ENCODE peak calls at places on chromosomes 5 and 9, in six cellular contexts. H, Z, C, X, Q and S are unnamed samples.

GRCh38 chr5:6458833-6459232 is 10.2 kb downstream of the UBE2QL1 start:
- DNase-seq in H (no peak), Z (no peak), C (no peak), X (no peak), Q (no peak), S (no peak)

GRCh38 chr5:128163991-128164390 is 80.4 kb downstream of the SLC12A2 start:
- DNase-seq in H (no peak), Z (no peak), C (no peak), X (no peak), Q (no peak), S (peak; percentile 12)

GRCh38 chr9:1941989-1942388 is 73.2 kb upstream of the SMARCA2 start:
- DNase-seq in H (no peak), Z (no peak), C (no peak), X (no peak), Q (no peak), S (no peak)

GRCh38 chr5:2579126-2579525 is 172.4 kb downstream of the IRX2 start:
- DNase-seq in H (no peak), Z (no peak), C (no peak), X (no peak), Q (no peak), S (no peak)

GRCh38 chr9:70121818-70122436 is 78.3 kb downstream of the MAMDC2 start:
- DNase-seq in H (no peak), Z (no peak), C (no peak), X (no peak), Q (no peak), S (no peak)

GRCh38 chr9:135649508-135649907 is 10.2 kb upstream of the GLT6D1 start:
- DNase-seq in H (no peak), Z (no peak), C (no peak), X (no peak), Q (no peak), S (no peak)

GRCh38 chr9:88532320-88532719 is 2.7 kb upstream of the NXNL2 start:
- DNase-seq in H (peak; percentile 16), Z (no peak), C (peak; percentile 65), X (peak; percentile 58), Q (no peak), S (no peak)

GRCh38 chr5:26060212-26060611 is 978.2 kb downstream of the CDH9 start:
- DNase-seq in H (no peak), Z (no peak), C (no peak), X (no peak), Q (no peak), S (no peak)

GRCh38 chr5:150317048-150318003 is 14.6 kb upstream of the ARSI start:
- DNase-seq in H (no peak), Z (peak; percentile 68), C (peak; percentile 44), X (peak; percentile 76), Q (no peak), S (peak; percentile 97)

GRCh38 chr9:78574354-78575036 is 277.6 kb downstream of the PSAT1 start:
- DNase-seq in H (no peak), Z (no peak), C (peak; percentile 64), X (no peak), Q (no peak), S (no peak)

GRCh38 chr5:52786937-52787599 is 648 bp upstream of the ITGA1 start:
- DNase-seq in H (peak; percentile 56), Z (no peak), C (peak; percentile 18), X (peak; percentile 55), Q (no peak), S (no peak)

GRCh38 chr5:153881687-153882086 is 157.0 kb downstream of the FAM114A2 start:
- DNase-seq in H (no peak), Z (no peak), C (no peak), X (no peak), Q (no peak), S (no peak)

GRCh38 chr5:33631786-33632185 is 191.0 kb downstream of the TARS1 start:
- DNase-seq in H (no peak), Z (no peak), C (no peak), X (no peak), Q (no peak), S (no peak)

GRCh38 chr5:56639491-56639890 is 175.9 kb upstream of the MAP3K1 start:
- DNase-seq in H (no peak), Z (no peak), C (no peak), X (no peak), Q (no peak), S (no peak)

GRCh38 chr5:89827960-89828359 is 581.6 kb downstream of the CETN3 start:
- DNase-seq in H (no peak), Z (no peak), C (no peak), X (no peak), Q (no peak), S (no peak)

GRCh38 chr5:137233726-137234125 is 265.4 kb downstream of the SPOCK1 start:
- DNase-seq in H (no peak), Z (no peak), C (no peak), X (no peak), Q (no peak), S (no peak)

GRCh38 chr9:30075451-30076199 is 2308.8 kb upstream of the ACO1 start:
- DNase-seq in H (no peak), Z (no peak), C (no peak), X (no peak), Q (no peak), S (peak; percentile 3)

GRCh38 chr5:130773813-130774212 is 391.2 kb downstream of the HINT1 start:
- DNase-seq in H (no peak), Z (peak; percentile 8), C (no peak), X (no peak), Q (no peak), S (no peak)

GRCh38 chr5:106964102-106964501 is 706.6 kb downstream of the EFNA5 start:
- DNase-seq in H (no peak), Z (peak; percentile 28), C (no peak), X (no peak), Q (no peak), S (no peak)

GRCh38 chr9:81560851-81561732 is 128.3 kb downstream of the TLE1 start:
- DNase-seq in H (no peak), Z (no peak), C (no peak), X (no peak), Q (no peak), S (no peak)

GRCh38 chr5:76389513-76390154 is 13.5 kb upstream of the IQGAP2 start:
- DNase-seq in H (no peak), Z (no peak), C (no peak), X (no peak), Q (no peak), S (no peak)

GRCh38 chr5:40198736-40199135 is 481.0 kb upstream of the PTGER4 start:
- DNase-seq in H (no peak), Z (no peak), C (no peak), X (no peak), Q (no peak), S (no peak)

GRCh38 chr9:77731930-77732329 is 83.8 kb upstream of the GNA14 start:
- DNase-seq in H (no peak), Z (no peak), C (no peak), X (no peak), Q (peak; percentile 4), S (no peak)

GRCh38 chr5:75050415-75050814 is 1.9 kb downstream of the GCNT4 start:
- DNase-seq in H (peak; percentile 48), Z (no peak), C (peak; percentile 76), X (no peak), Q (peak; percentile 32), S (no peak)

GRCh38 chr9:127493592-127494303 is 42.4 kb downstream of the LRSAM1 start:
- DNase-seq in H (no peak), Z (no peak), C (peak; percentile 82), X (no peak), Q (no peak), S (no peak)

GRCh38 chr9:10062629-10063395 is 550.0 kb downstream of the PTPRD start:
- DNase-seq in H (no peak), Z (no peak), C (no peak), X (no peak), Q (no peak), S (no peak)

GRCh38 chr5:136058031-136058971 is 29.5 kb downstream of the TGFBI start:
- DNase-seq in H (no peak), Z (peak; percentile 98), C (no peak), X (peak; percentile 83), Q (no peak), S (peak; percentile 57)

GRCh38 chr5:18329346-18329745 is 695.1 kb downstream of the TAF11L14 start:
- DNase-seq in H (no peak), Z (peak; percentile 15), C (no peak), X (no peak), Q (no peak), S (no peak)

GRCh38 chr5:169347786-169348185 is 46.8 kb upstream of the SLIT3 start:
- DNase-seq in H (no peak), Z (no peak), C (no peak), X (no peak), Q (no peak), S (no peak)

GRCh38 chr9:103942652-103943051 is 151.5 kb upstream of the SMC2 start:
- DNase-seq in H (no peak), Z (no peak), C (no peak), X (no peak), Q (no peak), S (no peak)

GRCh38 chr5:173231381-173231766 is 3.6 kb downstream of the NKX2-5 start:
- DNase-seq in H (no peak), Z (no peak), C (no peak), X (no peak), Q (no peak), S (no peak)

GRCh38 chr5:73229271-73229670 is 56.3 kb downstream of the TMEM174 start:
- DNase-seq in H (no peak), Z (no peak), C (no peak), X (no peak), Q (no peak), S (no peak)

GRCh38 chr5:87944553-87945320 is 323.9 kb downstream of the TMEM161B start:
- DNase-seq in H (no peak), Z (peak; percentile 13), C (peak; percentile 97), X (peak; percentile 37), Q (no peak), S (no peak)

GRCh38 chr5:93990504-93991085 is 249.2 kb upstream of the POU5F2 start:
- DNase-seq in H (no peak), Z (no peak), C (no peak), X (no peak), Q (no peak), S (no peak)

GRCh38 chr9:85172001-85172978 is 502.8 kb downstream of the NTRK2 start:
- DNase-seq in H (no peak), Z (no peak), C (no peak), X (no peak), Q (no peak), S (no peak)

GRCh38 chr9:93326056-93326455 is 125.4 kb upstream of the FAM120A start:
- DNase-seq in H (no peak), Z (no peak), C (no peak), X (no peak), Q (no peak), S (no peak)

GRCh38 chr5:119301947-119302346 is 53.9 kb upstream of the TNFAIP8 start:
- DNase-seq in H (no peak), Z (no peak), C (no peak), X (no peak), Q (no peak), S (no peak)

GRCh38 chr9:19788152-19788551 is 685 bp downstream of the SLC24A2 start:
- DNase-seq in H (no peak), Z (no peak), C (peak; percentile 16), X (no peak), Q (no peak), S (no peak)

GRCh38 chr5:107783551-107783950 is 112.8 kb upstream of the EFNA5 start:
- DNase-seq in H (no peak), Z (peak; percentile 17), C (no peak), X (no peak), Q (no peak), S (no peak)

GRCh38 chr9:36328798-36329411 is 70.7 kb upstream of the GNE start:
- DNase-seq in H (peak; percentile 73), Z (peak; percentile 38), C (peak; percentile 77), X (peak; percentile 48), Q (peak; percentile 87), S (peak; percentile 18)